ENCODE peak calls at places on chromosomes 2 and 18, in five cellular contexts. T is AG10803, W is Panc1, C is Peyer's patch, B is bronchial epithelial cell. M is an unnamed sample.

GRCh38 chr2:181112916-181113315 is 132.5 kb downstream of the UBE2E3 start:
- DNase-seq in T (no peak), W (no peak), C (no peak), B (no peak), M (no peak)

GRCh38 chr2:120376101-120376500 is 30.2 kb downstream of the INHBB start:
- DNase-seq in T (no peak), W (no peak), C (no peak), B (no peak), M (no peak)

GRCh38 chr2:181444654-181445053 is 12.5 kb upstream of the ITGA4 start:
- DNase-seq in T (no peak), W (no peak), C (no peak), B (no peak), M (no peak)

GRCh38 chr2:127197475-127198385 is 22.4 kb downstream of the CYP27C1 start:
- DNase-seq in T (peak; percentile 54), W (no peak), C (peak; percentile 56), B (peak; percentile 38), M (peak; percentile 71)

GRCh38 chr2:199662245-199662644 is 188.7 kb downstream of the FTCDNL1 start:
- DNase-seq in T (no peak), W (no peak), C (no peak), B (no peak), M (no peak)

GRCh38 chr18:55419939-55420664 is 167.9 kb downstream of the TCF4 start:
- DNase-seq in T (peak; percentile 50), W (no peak), C (no peak), B (peak; percentile 17), M (no peak)

GRCh38 chr2:109222825-109223471 is 93.9 kb downstream of the SH3RF3 start:
- DNase-seq in T (no peak), W (no peak), C (no peak), B (no peak), M (no peak)

GRCh38 chr18:72727038-72727690 is 140.6 kb downstream of the NETO1 start:
- DNase-seq in T (no peak), W (no peak), C (no peak), B (peak; percentile 60), M (peak; percentile 18)

GRCh38 chr2:168851674-168852320 is 38.4 kb downstream of the SPC25 start:
- DNase-seq in T (peak; percentile 49), W (no peak), C (no peak), B (peak; percentile 90), M (no peak)

GRCh38 chr2:188973650-188974049 is 523 bp upstream of the COL3A1 start:
- DNase-seq in T (peak; percentile 22), W (no peak), C (no peak), B (no peak), M (no peak)

GRCh38 chr2:3377279-3377611 is 373 bp downstream of the EIPR1 start:
- DNase-seq in T (peak; percentile 41), W (no peak), C (peak; percentile 39), B (peak; percentile 34), M (no peak)

GRCh38 chr2:43170733-43171101 is 55.7 kb downstream of the ZFP36L2 start:
- DNase-seq in T (no peak), W (no peak), C (peak; percentile 40), B (no peak), M (no peak)

GRCh38 chr2:43408784-43409160 is 182.4 kb upstream of the ZFP36L2 start:
- DNase-seq in T (no peak), W (no peak), C (no peak), B (no peak), M (no peak)

GRCh38 chr2:107511970-107512789 is 314.5 kb upstream of the RGPD4 start:
- DNase-seq in T (no peak), W (no peak), C (no peak), B (no peak), M (no peak)

GRCh38 chr2:219116776-219117646 is 43.6 kb downstream of the NHEJ1 start:
- DNase-seq in T (no peak), W (no peak), C (no peak), B (peak; percentile 57), M (no peak)

GRCh38 chr2:126883661-126884030 is 15.0 kb upstream of the TEX51 start:
- DNase-seq in T (no peak), W (no peak), C (no peak), B (no peak), M (no peak)

GRCh38 chr2:70214958-70215357 is 24.1 kb upstream of the C2orf42 start:
- DNase-seq in T (peak; percentile 94), W (no peak), C (no peak), B (no peak), M (no peak)

GRCh38 chr18:3492721-3493120 is 42.7 kb downstream of the TGIF1 start:
- DNase-seq in T (no peak), W (no peak), C (no peak), B (no peak), M (no peak)

GRCh38 chr2:150545931-150546330 is 58.5 kb upstream of the RND3 start:
- DNase-seq in T (no peak), W (no peak), C (no peak), B (no peak), M (no peak)

GRCh38 chr2:217220228-217221013 is 360.6 kb upstream of the TNP1 start:
- DNase-seq in T (peak; percentile 14), W (no peak), C (no peak), B (no peak), M (no peak)

DNA sequence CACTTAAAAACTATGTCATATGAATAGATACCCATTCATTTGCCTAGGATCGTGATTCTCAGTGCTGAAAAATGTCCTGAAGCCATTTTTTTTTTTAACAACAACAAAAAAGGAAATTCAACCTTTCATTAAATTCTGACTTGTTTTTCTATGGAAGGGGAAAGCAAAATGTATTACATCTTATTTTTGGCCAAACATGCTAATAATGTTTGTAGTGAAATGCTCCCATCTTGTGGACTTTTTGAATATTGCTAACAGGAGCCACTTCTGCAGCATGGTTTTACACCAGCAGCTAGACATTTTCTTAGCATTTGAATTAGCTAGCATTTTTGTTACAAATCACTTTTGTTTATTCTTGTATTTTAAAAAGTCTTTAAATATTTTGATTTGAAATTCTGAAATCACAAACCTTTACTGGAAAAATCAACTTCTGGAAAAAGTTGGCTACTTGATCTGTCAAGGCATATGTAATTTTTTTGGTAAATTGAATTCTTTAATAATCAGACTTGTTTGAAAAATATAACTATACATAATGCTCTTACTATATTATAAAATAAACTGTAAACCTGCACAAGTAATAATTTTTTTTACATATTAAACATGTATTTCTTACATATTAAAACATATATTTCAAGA is 75.8 kb downstream of the KIDINS220 start:
- DNase-seq in T (peak; percentile 42), W (peak; percentile 8), C (no peak), B (peak; percentile 43), M (no peak)
- TF ChIP-seq CTCF in T (peak; percentile 73), W (peak; percentile 63), C (no peak), B (peak; percentile 34), M (peak; percentile 76)

GRCh38 chr2:186036862-186037449 is 298.4 kb downstream of the FSIP2 start:
- DNase-seq in T (no peak), W (no peak), C (no peak), B (no peak), M (no peak)

GRCh38 chr2:186044761-186045160 is 306.2 kb downstream of the FSIP2 start:
- DNase-seq in T (no peak), W (no peak), C (no peak), B (no peak), M (no peak)

DNA sequence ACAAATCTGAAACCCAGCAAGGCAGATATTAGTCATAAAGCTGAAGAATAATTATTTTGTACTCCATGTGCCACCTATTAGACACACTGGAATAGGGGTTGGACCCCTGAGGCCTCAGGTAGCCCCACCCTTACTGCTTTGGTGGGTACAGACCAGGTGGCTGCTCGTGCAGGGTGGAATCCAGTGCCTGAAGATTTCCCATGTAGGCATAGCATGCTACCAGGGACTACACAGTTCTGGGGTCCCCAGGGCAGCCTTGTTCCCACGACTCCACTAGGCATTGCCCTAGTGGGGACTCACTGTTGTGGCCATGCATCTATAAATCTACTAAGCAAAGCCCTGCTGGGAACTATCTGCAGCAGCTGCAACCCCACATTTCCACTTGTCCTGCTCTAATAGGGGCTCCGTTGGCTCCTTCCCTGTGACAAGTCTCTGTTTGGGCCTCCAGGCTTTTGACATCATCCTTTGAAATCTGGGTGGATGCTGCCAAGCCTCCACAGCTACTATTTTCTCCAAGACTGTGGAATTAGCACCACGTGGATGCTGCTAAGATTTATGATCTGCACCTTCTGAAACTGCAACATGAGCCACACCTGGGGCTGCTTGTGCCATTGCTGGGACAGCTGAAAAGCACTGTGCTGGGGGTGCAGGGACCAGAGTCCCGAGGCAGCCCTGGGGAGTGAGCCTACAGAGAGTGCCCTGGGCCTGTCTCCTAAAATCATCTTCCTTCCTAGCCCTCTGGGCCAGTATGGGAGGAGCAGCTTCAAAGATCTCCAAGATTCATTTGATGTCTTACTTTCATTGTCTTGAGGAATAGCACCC is 303.8 kb downstream of the FSIP2 start:
- DNase-seq in T (no peak), W (no peak), C (no peak), B (no peak), M (no peak)
- TF ChIP-seq CTCF in T (no peak), W (no peak), C (no peak), B (no peak), M (no peak)

GRCh38 chr2:191650896-191651773 is 26.8 kb upstream of the NABP1 start:
- DNase-seq in T (no peak), W (no peak), C (no peak), B (peak; percentile 73), M (no peak)

GRCh38 chr2:191645807-191646611 is 31.9 kb upstream of the NABP1 start:
- DNase-seq in T (no peak), W (no peak), C (no peak), B (peak; percentile 95), M (peak; percentile 83)

GRCh38 chr2:191646612-191646902 is 31.4 kb upstream of the NABP1 start:
- DNase-seq in T (peak; percentile 40), W (no peak), C (no peak), B (peak; percentile 94), M (no peak)

GRCh38 chr2:191653669-191654402 is 24.1 kb upstream of the NABP1 start:
- DNase-seq in T (no peak), W (no peak), C (no peak), B (no peak), M (no peak)

GRCh38 chr2:191649519-191649918 is 28.4 kb upstream of the NABP1 start:
- DNase-seq in T (no peak), W (no peak), C (no peak), B (no peak), M (no peak)
- TF ChIP-seq CTCF in T (no peak), W (no peak), C (no peak), B (no peak), M (no peak)

GRCh38 chr2:72983500-72984039 is 66.3 kb downstream of the EMX1 start:
- DNase-seq in T (no peak), W (no peak), C (no peak), B (no peak), M (no peak)
- TF ChIP-seq CTCF in T (no peak), W (no peak), C (no peak), B (no peak), M (no peak)

GRCh38 chr2:47129191-47129711 is 25.9 kb downstream of the STPG4 start:
- DNase-seq in T (no peak), W (no peak), C (no peak), B (no peak), M (no peak)

GRCh38 chr2:47133046-47133445 is 22.1 kb downstream of the STPG4 start:
- DNase-seq in T (no peak), W (no peak), C (no peak), B (no peak), M (peak; percentile 10)

GRCh38 chr2:47128705-47129104 is 26.4 kb downstream of the STPG4 start:
- DNase-seq in T (no peak), W (no peak), C (no peak), B (no peak), M (no peak)

GRCh38 chr2:47126783-47127182 is 28.3 kb downstream of the STPG4 start:
- DNase-seq in T (no peak), W (no peak), C (no peak), B (no peak), M (no peak)

GRCh38 chr2:47127862-47128543 is 27.1 kb downstream of the STPG4 start:
- DNase-seq in T (no peak), W (no peak), C (no peak), B (no peak), M (no peak)
- TF ChIP-seq CTCF in T (no peak), W (no peak), C (no peak), B (no peak), M (no peak)